ENCODE peak calls at places on chromosome 12, in seven cellular contexts. One of them, this sample, is unnamed.

GRCh38 chr12:111255261-111255660 is 113.6 kb downstream of the PHETA1 start:
- DNase-seq in CD4-positive, alpha-beta T cell: no peak
- DNase-seq in dorsolateral prefrontal cortex: no peak
- DNase-seq in effector memory CD4-positive, alpha-beta T cell: no peak
- DNase-seq in lower lobe of right lung: no peak
- DNase-seq in MM.1S: no peak
- DNase-seq in CD8-positive, alpha-beta memory T cell: no peak
- DNase-seq in this sample: no peak

GRCh38 chr12:65568517-65568916 is 255.8 kb upstream of the HMGA2 start:
- DNase-seq in CD4-positive, alpha-beta T cell: no peak
- DNase-seq in dorsolateral prefrontal cortex: no peak
- DNase-seq in effector memory CD4-positive, alpha-beta T cell: no peak
- DNase-seq in lower lobe of right lung: no peak
- DNase-seq in MM.1S: no peak
- DNase-seq in CD8-positive, alpha-beta memory T cell: no peak
- DNase-seq in this sample: no peak

GRCh38 chr12:25135531-25136154 is 59.3 kb downstream of the DNAI7 start:
- DNase-seq in CD4-positive, alpha-beta T cell: no peak
- DNase-seq in dorsolateral prefrontal cortex: no peak
- DNase-seq in effector memory CD4-positive, alpha-beta T cell: no peak
- DNase-seq in lower lobe of right lung: no peak
- DNase-seq in MM.1S: no peak
- DNase-seq in CD8-positive, alpha-beta memory T cell: no peak
- DNase-seq in this sample: no peak

GRCh38 chr12:65785500-65785899 is 38.8 kb upstream of the HMGA2 start:
- DNase-seq in CD4-positive, alpha-beta T cell: no peak
- DNase-seq in dorsolateral prefrontal cortex: no peak
- DNase-seq in effector memory CD4-positive, alpha-beta T cell: no peak
- DNase-seq in lower lobe of right lung: no peak
- DNase-seq in MM.1S: no peak
- DNase-seq in CD8-positive, alpha-beta memory T cell: no peak
- DNase-seq in this sample: no peak

GRCh38 chr12:113373966-113374365 is 15.6 kb downstream of the PLBD2 start:
- DNase-seq in CD4-positive, alpha-beta T cell: no peak
- DNase-seq in dorsolateral prefrontal cortex: no peak
- DNase-seq in effector memory CD4-positive, alpha-beta T cell: no peak
- DNase-seq in lower lobe of right lung: no peak
- DNase-seq in MM.1S: no peak
- DNase-seq in CD8-positive, alpha-beta memory T cell: no peak
- DNase-seq in this sample: no peak

GRCh38 chr12:49622501-49623141 is 740 bp upstream of the PRPF40B start:
- DNase-seq in CD4-positive, alpha-beta T cell: peak
- DNase-seq in dorsolateral prefrontal cortex: no peak
- DNase-seq in effector memory CD4-positive, alpha-beta T cell: peak
- DNase-seq in lower lobe of right lung: no peak
- DNase-seq in MM.1S: peak
- DNase-seq in CD8-positive, alpha-beta memory T cell: peak
- DNase-seq in this sample: peak

GRCh38 chr12:46916796-46917419 is 91.1 kb upstream of the SLC38A4 start:
- DNase-seq in CD4-positive, alpha-beta T cell: no peak
- DNase-seq in dorsolateral prefrontal cortex: no peak
- DNase-seq in effector memory CD4-positive, alpha-beta T cell: no peak
- DNase-seq in lower lobe of right lung: no peak
- DNase-seq in MM.1S: no peak
- DNase-seq in CD8-positive, alpha-beta memory T cell: no peak
- DNase-seq in this sample: no peak

GRCh38 chr12:18074001-18074400 is 16.0 kb downstream of the RERGL start:
- DNase-seq in CD4-positive, alpha-beta T cell: no peak
- DNase-seq in dorsolateral prefrontal cortex: no peak
- DNase-seq in effector memory CD4-positive, alpha-beta T cell: no peak
- DNase-seq in lower lobe of right lung: no peak
- DNase-seq in MM.1S: no peak
- DNase-seq in CD8-positive, alpha-beta memory T cell: no peak
- DNase-seq in this sample: no peak

GRCh38 chr12:46266869-46267617 is 1.8 kb downstream of the SLC38A1 start:
- DNase-seq in CD4-positive, alpha-beta T cell: peak
- DNase-seq in dorsolateral prefrontal cortex: peak
- DNase-seq in effector memory CD4-positive, alpha-beta T cell: peak
- DNase-seq in lower lobe of right lung: peak
- DNase-seq in MM.1S: peak
- DNase-seq in CD8-positive, alpha-beta memory T cell: peak
- DNase-seq in this sample: no peak

GRCh38 chr12:39103552-39104165 is 198.3 kb upstream of the CPNE8 start:
- DNase-seq in CD4-positive, alpha-beta T cell: no peak
- DNase-seq in dorsolateral prefrontal cortex: no peak
- DNase-seq in effector memory CD4-positive, alpha-beta T cell: no peak
- DNase-seq in lower lobe of right lung: no peak
- DNase-seq in MM.1S: peak
- DNase-seq in CD8-positive, alpha-beta memory T cell: peak
- DNase-seq in this sample: peak

GRCh38 chr12:5442251-5443006 is 10.5 kb downstream of the NTF3 start:
- DNase-seq in CD4-positive, alpha-beta T cell: no peak
- DNase-seq in dorsolateral prefrontal cortex: no peak
- DNase-seq in effector memory CD4-positive, alpha-beta T cell: no peak
- DNase-seq in lower lobe of right lung: no peak
- DNase-seq in MM.1S: peak
- DNase-seq in CD8-positive, alpha-beta memory T cell: no peak
- DNase-seq in this sample: no peak

GRCh38 chr12:92574046-92574783 is 128.6 kb upstream of the PLEKHG7 start:
- DNase-seq in CD4-positive, alpha-beta T cell: no peak
- DNase-seq in dorsolateral prefrontal cortex: no peak
- DNase-seq in effector memory CD4-positive, alpha-beta T cell: no peak
- DNase-seq in lower lobe of right lung: no peak
- DNase-seq in MM.1S: no peak
- DNase-seq in CD8-positive, alpha-beta memory T cell: no peak
- DNase-seq in this sample: no peak

GRCh38 chr12:67531519-67531918 is 117.0 kb upstream of the DYRK2 start:
- DNase-seq in CD4-positive, alpha-beta T cell: no peak
- DNase-seq in dorsolateral prefrontal cortex: no peak
- DNase-seq in effector memory CD4-positive, alpha-beta T cell: no peak
- DNase-seq in lower lobe of right lung: no peak
- DNase-seq in MM.1S: no peak
- DNase-seq in CD8-positive, alpha-beta memory T cell: no peak
- DNase-seq in this sample: no peak

GRCh38 chr12:120862664-120863063 is 41.5 kb downstream of the SPPL3 start:
- DNase-seq in CD4-positive, alpha-beta T cell: no peak
- DNase-seq in dorsolateral prefrontal cortex: no peak
- DNase-seq in effector memory CD4-positive, alpha-beta T cell: no peak
- DNase-seq in lower lobe of right lung: no peak
- DNase-seq in MM.1S: no peak
- DNase-seq in CD8-positive, alpha-beta memory T cell: no peak
- DNase-seq in this sample: no peak

GRCh38 chr12:48901278-48901677 is 24.0 kb downstream of the FKBP11 start:
- DNase-seq in CD4-positive, alpha-beta T cell: no peak
- DNase-seq in dorsolateral prefrontal cortex: no peak
- DNase-seq in effector memory CD4-positive, alpha-beta T cell: no peak
- DNase-seq in lower lobe of right lung: no peak
- DNase-seq in MM.1S: peak
- DNase-seq in CD8-positive, alpha-beta memory T cell: no peak
- DNase-seq in this sample: no peak

GRCh38 chr12:47814539-47815170 is 5.0 kb downstream of the HDAC7 start:
- DNase-seq in CD4-positive, alpha-beta T cell: no peak
- DNase-seq in dorsolateral prefrontal cortex: no peak
- DNase-seq in effector memory CD4-positive, alpha-beta T cell: no peak
- DNase-seq in lower lobe of right lung: no peak
- DNase-seq in MM.1S: no peak
- DNase-seq in CD8-positive, alpha-beta memory T cell: no peak
- DNase-seq in this sample: no peak

GRCh38 chr12:81284137-81284536 is 206.3 kb downstream of the ACSS3 start:
- DNase-seq in CD4-positive, alpha-beta T cell: no peak
- DNase-seq in dorsolateral prefrontal cortex: no peak
- DNase-seq in effector memory CD4-positive, alpha-beta T cell: no peak
- DNase-seq in lower lobe of right lung: no peak
- DNase-seq in MM.1S: no peak
- DNase-seq in CD8-positive, alpha-beta memory T cell: no peak
- DNase-seq in this sample: no peak

DNA sequence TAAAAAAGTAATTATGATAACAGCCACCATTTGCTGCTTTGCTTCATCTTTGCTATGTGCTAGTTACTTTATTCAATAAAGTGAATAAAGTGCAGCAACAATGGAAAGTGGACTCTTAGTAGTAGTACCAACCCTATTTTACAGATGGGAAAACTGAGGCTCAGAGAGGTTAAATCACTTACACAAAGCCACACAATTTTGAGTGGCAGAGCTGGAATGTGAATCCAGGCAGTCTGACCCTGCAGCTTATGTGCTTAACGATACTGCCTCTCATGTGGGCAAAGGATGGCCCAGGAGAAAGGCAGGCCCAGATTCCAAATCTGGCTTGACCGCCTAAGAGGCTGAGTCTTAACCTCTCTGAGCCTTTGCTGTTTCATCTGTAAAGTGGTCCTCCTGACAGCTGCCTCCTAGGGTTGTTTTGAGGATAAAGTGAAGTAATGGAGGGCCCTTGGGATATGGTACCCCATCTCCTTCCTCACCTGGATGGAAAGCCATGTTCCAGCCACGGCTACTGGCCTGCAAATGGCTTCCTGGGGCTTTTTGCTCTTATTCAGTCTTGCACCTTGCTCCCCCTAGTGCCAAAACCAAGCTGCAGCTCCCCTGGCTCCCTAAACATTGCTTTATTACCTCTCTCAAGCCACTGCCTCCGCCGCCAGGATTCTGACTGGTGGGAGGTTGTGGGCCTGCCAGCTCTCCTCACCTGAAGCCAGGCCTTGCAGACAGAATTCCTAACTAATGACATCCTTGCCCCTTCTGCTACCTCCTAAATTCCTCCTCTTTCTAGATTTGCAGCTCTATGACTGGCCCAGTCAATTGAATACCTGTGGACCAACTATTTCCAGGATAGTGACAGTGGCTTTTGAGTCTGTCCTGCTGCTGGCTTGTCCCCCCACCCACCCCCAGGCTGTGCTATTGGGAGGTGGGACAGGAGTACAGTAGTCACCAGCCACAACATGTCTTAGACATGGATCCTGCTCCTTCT is 283.3 kb upstream of the PWP1 start:
- DNase-seq in CD4-positive, alpha-beta T cell: peak
- DNase-seq in dorsolateral prefrontal cortex: peak
- DNase-seq in effector memory CD4-positive, alpha-beta T cell: peak
- DNase-seq in lower lobe of right lung: no peak
- DNase-seq in MM.1S: peak
- DNase-seq in CD8-positive, alpha-beta memory T cell: peak
- DNase-seq in this sample: no peak
- H3K27ac ChIP-seq in CD4-positive, alpha-beta T cell: no peak
- H3K27ac ChIP-seq in dorsolateral prefrontal cortex: no peak
- H3K27ac ChIP-seq in effector memory CD4-positive, alpha-beta T cell: peak
- H3K27ac ChIP-seq in lower lobe of right lung: no peak
- H3K27ac ChIP-seq in MM.1S: no peak
- H3K27ac ChIP-seq in CD8-positive, alpha-beta memory T cell: no peak
- H3K27ac ChIP-seq in this sample: no peak

GRCh38 chr12:79455314-79455713 is 235.4 kb downstream of the PAWR start:
- DNase-seq in CD4-positive, alpha-beta T cell: no peak
- DNase-seq in dorsolateral prefrontal cortex: no peak
- DNase-seq in effector memory CD4-positive, alpha-beta T cell: no peak
- DNase-seq in lower lobe of right lung: no peak
- DNase-seq in MM.1S: no peak
- DNase-seq in CD8-positive, alpha-beta memory T cell: no peak
- DNase-seq in this sample: no peak
- H3K27ac ChIP-seq in CD4-positive, alpha-beta T cell: no peak
- H3K27ac ChIP-seq in dorsolateral prefrontal cortex: peak
- H3K27ac ChIP-seq in effector memory CD4-positive, alpha-beta T cell: no peak
- H3K27ac ChIP-seq in lower lobe of right lung: no peak
- H3K27ac ChIP-seq in MM.1S: no peak
- H3K27ac ChIP-seq in CD8-positive, alpha-beta memory T cell: no peak
- H3K27ac ChIP-seq in this sample: no peak

DNA sequence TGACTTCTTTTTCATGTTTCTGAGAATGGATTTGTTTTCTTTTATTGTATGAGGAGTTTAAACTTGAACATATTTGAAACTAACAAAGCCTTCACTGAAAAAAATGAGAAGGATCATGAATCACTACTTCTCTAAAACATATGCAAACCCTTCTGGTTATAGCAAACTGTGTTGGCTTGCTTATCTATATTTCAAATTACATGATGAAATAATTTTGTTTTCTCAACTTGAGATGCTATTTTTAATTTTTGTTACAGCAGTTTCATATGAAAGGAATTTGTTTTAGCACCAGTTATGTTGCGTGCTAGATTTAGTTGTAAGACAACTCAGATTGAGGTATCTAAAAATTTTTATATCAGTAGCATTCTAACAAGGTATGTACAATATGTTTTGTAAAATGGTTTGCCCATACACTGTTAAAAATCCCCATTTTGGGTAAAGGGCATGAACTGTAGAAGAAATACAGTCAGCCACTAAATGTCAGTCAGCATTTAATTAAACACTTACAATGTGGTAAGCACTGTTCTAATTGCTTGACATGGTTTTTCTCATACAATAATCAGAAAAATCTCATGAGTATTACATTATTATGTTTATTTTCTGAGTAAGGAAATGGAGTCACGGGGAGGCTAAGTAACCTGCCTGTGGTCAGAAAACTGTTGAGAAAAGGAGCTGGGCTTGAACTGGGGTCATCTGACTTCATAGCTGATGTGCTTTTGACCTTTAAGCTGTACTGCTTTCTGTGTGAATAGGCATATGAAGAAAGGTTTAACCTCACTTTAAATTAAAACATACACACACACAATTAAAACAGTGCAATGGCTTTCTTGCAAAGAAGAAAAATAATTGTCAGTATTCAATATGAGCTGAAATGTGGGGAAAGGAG is 105.7 kb downstream of the PLEKHA5 start:
- DNase-seq in CD4-positive, alpha-beta T cell: no peak
- DNase-seq in dorsolateral prefrontal cortex: no peak
- DNase-seq in effector memory CD4-positive, alpha-beta T cell: no peak
- DNase-seq in lower lobe of right lung: no peak
- DNase-seq in MM.1S: no peak
- DNase-seq in CD8-positive, alpha-beta memory T cell: no peak
- DNase-seq in this sample: no peak
- H3K27ac ChIP-seq in CD4-positive, alpha-beta T cell: no peak
- H3K27ac ChIP-seq in dorsolateral prefrontal cortex: no peak
- H3K27ac ChIP-seq in effector memory CD4-positive, alpha-beta T cell: no peak
- H3K27ac ChIP-seq in lower lobe of right lung: no peak
- H3K27ac ChIP-seq in MM.1S: no peak
- H3K27ac ChIP-seq in CD8-positive, alpha-beta memory T cell: no peak
- H3K27ac ChIP-seq in this sample: no peak

GRCh38 chr12:89156862-89157262 is 195.4 kb downstream of the DUSP6 start:
- DNase-seq in CD4-positive, alpha-beta T cell: no peak
- DNase-seq in dorsolateral prefrontal cortex: no peak
- DNase-seq in effector memory CD4-positive, alpha-beta T cell: no peak
- DNase-seq in lower lobe of right lung: no peak
- DNase-seq in MM.1S: no peak
- DNase-seq in CD8-positive, alpha-beta memory T cell: no peak
- DNase-seq in this sample: no peak

GRCh38 chr12:89157413-89157812 is 194.9 kb downstream of the DUSP6 start:
- DNase-seq in CD4-positive, alpha-beta T cell: no peak
- DNase-seq in dorsolateral prefrontal cortex: no peak
- DNase-seq in effector memory CD4-positive, alpha-beta T cell: no peak
- DNase-seq in lower lobe of right lung: no peak
- DNase-seq in MM.1S: no peak
- DNase-seq in CD8-positive, alpha-beta memory T cell: no peak
- DNase-seq in this sample: no peak

GRCh38 chr12:89156324-89156723 is 196.0 kb downstream of the DUSP6 start:
- DNase-seq in CD4-positive, alpha-beta T cell: no peak
- DNase-seq in dorsolateral prefrontal cortex: no peak
- DNase-seq in effector memory CD4-positive, alpha-beta T cell: no peak
- DNase-seq in lower lobe of right lung: no peak
- DNase-seq in MM.1S: no peak
- DNase-seq in CD8-positive, alpha-beta memory T cell: no peak
- DNase-seq in this sample: no peak

GRCh38 chr12:89153341-89153740 is 199.0 kb downstream of the DUSP6 start:
- DNase-seq in CD4-positive, alpha-beta T cell: no peak
- DNase-seq in dorsolateral prefrontal cortex: no peak
- DNase-seq in effector memory CD4-positive, alpha-beta T cell: no peak
- DNase-seq in lower lobe of right lung: no peak
- DNase-seq in MM.1S: no peak
- DNase-seq in CD8-positive, alpha-beta memory T cell: no peak
- DNase-seq in this sample: no peak

GRCh38 chr12:89154743-89155530 is 197.4 kb downstream of the DUSP6 start:
- DNase-seq in CD4-positive, alpha-beta T cell: no peak
- DNase-seq in dorsolateral prefrontal cortex: no peak
- DNase-seq in effector memory CD4-positive, alpha-beta T cell: no peak
- DNase-seq in lower lobe of right lung: no peak
- DNase-seq in MM.1S: no peak
- DNase-seq in CD8-positive, alpha-beta memory T cell: no peak
- DNase-seq in this sample: no peak
- H3K27ac ChIP-seq in CD4-positive, alpha-beta T cell: no peak
- H3K27ac ChIP-seq in dorsolateral prefrontal cortex: no peak
- H3K27ac ChIP-seq in effector memory CD4-positive, alpha-beta T cell: no peak
- H3K27ac ChIP-seq in lower lobe of right lung: no peak
- H3K27ac ChIP-seq in MM.1S: no peak
- H3K27ac ChIP-seq in CD8-positive, alpha-beta memory T cell: no peak
- H3K27ac ChIP-seq in this sample: no peak

This sample was measured in substantia nigra.